ENCODE peak calls at places on chromosomes 1 and 21, in six cellular contexts. O, N, E, X, V and F are unnamed samples.

GRCh38 chr21:45410151-45410864 is 5.3 kb downstream of the COL18A1 start:
- DNase-seq in O (no peak), N (no peak), E (peak), X (no peak), V (no peak), F (no peak)

GRCh38 chr1:157410457-157410856 is 141.9 kb downstream of the FCRL5 start:
- DNase-seq in O (no peak), N (no peak), E (no peak), X (no peak), V (no peak), F (no peak)

GRCh38 chr21:36980280-36981048 is 14.0 kb upstream of the HLCS start:
- DNase-seq in O (no peak), N (no peak), E (peak), X (no peak), V (no peak), F (peak)

GRCh38 chr1:207058878-207059867 is 6.1 kb downstream of the PFKFB2 start:
- DNase-seq in O (no peak), N (no peak), E (peak), X (no peak), V (no peak), F (no peak)

GRCh38 chr1:227785812-227786608 is 29.5 kb upstream of the PRSS38 start:
- DNase-seq in O (no peak), N (no peak), E (no peak), X (no peak), V (no peak), F (peak)

GRCh38 chr21:43686811-43687565 is 27.6 kb downstream of the RRP1B start:
- DNase-seq in O (no peak), N (no peak), E (no peak), X (no peak), V (no peak), F (no peak)

GRCh38 chr1:119582801-119583200 is 65.3 kb downstream of the ZNF697 start:
- DNase-seq in O (peak), N (peak), E (peak), X (no peak), V (peak), F (peak)

GRCh38 chr21:26597981-26598380 is 24.9 kb upstream of the CYYR1 start:
- DNase-seq in O (no peak), N (no peak), E (no peak), X (no peak), V (no peak), F (no peak)

GRCh38 chr1:175415133-175415712 is 222.6 kb upstream of the KIAA0040 start:
- DNase-seq in O (no peak), N (no peak), E (no peak), X (no peak), V (no peak), F (no peak)

GRCh38 chr1:174242856-174243255 is 83.5 kb downstream of the RABGAP1L start:
- DNase-seq in O (no peak), N (no peak), E (no peak), X (no peak), V (no peak), F (no peak)

GRCh38 chr1:55507578-55507931 is 292.4 kb upstream of the USP24 start:
- DNase-seq in O (no peak), N (no peak), E (no peak), X (no peak), V (no peak), F (no peak)

GRCh38 chr1:115099693-115100050 is 10.4 kb upstream of the TSPAN2 start:
- DNase-seq in O (no peak), N (no peak), E (no peak), X (no peak), V (no peak), F (no peak)

GRCh38 chr1:163085904-163086268 is 16.7 kb downstream of the RGS4 start:
- DNase-seq in O (no peak), N (no peak), E (no peak), X (no peak), V (no peak), F (no peak)

DNA sequence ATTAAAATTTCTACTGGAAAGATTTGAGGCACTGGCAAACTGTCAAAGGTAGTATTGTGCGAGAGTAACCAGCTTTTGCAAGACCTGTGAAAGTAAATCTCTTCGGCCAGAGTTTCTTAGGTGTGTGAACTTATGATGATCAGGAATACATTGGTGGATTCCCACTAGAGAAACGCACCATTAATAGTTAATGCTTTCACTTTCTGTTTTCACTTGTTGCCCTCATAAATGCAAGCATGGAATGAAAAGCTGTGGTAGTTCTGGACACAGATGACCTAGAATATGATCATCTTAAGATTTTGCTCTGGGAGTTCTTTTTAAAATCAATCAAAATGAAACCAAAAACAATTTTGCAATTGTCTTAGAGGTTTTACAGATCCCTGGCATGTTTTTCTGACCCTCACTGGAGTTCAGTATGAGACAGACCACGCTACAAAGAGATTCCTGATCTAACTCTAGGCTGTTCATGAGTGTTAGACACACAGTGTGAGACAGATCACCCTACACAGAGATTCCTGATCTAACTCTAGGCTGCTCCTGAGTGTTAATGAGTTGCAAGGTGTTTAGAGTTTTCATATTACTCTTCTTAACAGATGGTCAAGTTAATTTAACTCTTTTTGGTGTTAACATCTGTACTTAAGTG is 98.8 kb downstream of the SDCCAG8 start:
- DNase-seq in O (no peak), N (no peak), E (no peak), X (no peak), V (peak), F (no peak)
- H3K4me3 ChIP-seq in O (no peak), N (no peak), E (no peak), X (no peak), V (no peak), F (no peak)

GRCh38 chr1:22711071-22711470 is 432 bp downstream of the EPHB2 start:
- DNase-seq in O (peak), N (no peak), E (no peak), X (no peak), V (no peak), F (no peak)

GRCh38 chr1:22710688-22711024 is at the start of gene EPHB2:
- DNase-seq in O (peak), N (no peak), E (no peak), X (no peak), V (no peak), F (peak)

GRCh38 chr1:22714455-22714854 is 3.8 kb downstream of the EPHB2 start:
- DNase-seq in O (no peak), N (no peak), E (no peak), X (no peak), V (no peak), F (no peak)

GRCh38 chr1:22711591-22712501 is 1.2 kb downstream of the EPHB2 start:
- DNase-seq in O (peak), N (no peak), E (no peak), X (no peak), V (peak), F (no peak)

DNA sequence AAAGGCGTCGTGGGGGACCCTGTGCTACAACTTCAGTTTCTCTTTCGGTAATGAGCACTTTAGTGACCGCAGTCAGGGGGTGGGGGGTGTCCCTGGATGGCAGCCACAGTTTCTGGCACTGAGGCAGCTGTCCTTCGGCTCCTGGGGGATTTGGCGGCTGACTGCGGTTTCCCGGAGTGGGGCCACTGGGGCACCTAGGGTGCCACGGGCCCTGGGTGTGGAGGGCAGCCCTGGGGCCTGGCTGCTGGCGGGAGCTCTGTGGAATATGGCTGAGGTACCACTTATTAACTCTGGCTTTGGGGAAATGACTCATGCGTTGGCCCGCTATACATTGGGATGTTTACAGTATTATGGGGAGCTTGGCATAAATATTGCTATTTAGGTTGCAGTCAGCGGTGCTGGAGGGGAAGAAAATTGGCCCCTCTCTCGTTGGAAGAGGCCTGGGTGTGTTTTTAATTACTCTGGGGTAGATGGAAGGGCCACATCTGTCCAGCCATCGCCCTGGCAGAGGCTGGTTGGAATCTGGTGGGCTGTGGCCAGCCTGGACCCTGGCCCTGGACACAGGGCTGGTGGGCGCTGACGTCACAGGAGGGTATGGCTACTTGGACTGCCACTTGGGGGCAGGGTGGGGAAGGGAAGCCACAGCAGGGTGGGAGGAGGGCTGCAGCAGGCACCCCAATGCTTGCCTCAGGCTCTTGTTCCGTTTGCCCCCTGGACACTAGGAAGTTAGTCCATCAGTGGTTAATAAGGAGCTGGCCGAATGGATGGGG is 2.0 kb downstream of the EPHB2 start:
- DNase-seq in O (peak), N (no peak), E (no peak), X (no peak), V (peak), F (no peak)
- H3K4me3 ChIP-seq in O (peak), N (peak), E (peak), X (no peak), V (peak), F (no peak)

GRCh38 chr1:31936278-31936965 is 1.7 kb downstream of the PTP4A2 start:
- DNase-seq in O (no peak), N (no peak), E (no peak), X (no peak), V (no peak), F (no peak)

GRCh38 chr1:31936966-31937299 is 1.2 kb downstream of the PTP4A2 start:
- DNase-seq in O (no peak), N (no peak), E (no peak), X (no peak), V (no peak), F (no peak)

GRCh38 chr1:31934706-31935629 is 3.2 kb downstream of the PTP4A2 start:
- DNase-seq in O (no peak), N (no peak), E (no peak), X (no peak), V (peak), F (no peak)

GRCh38 chr1:31932491-31933316 is 5.5 kb downstream of the PTP4A2 start:
- DNase-seq in O (no peak), N (no peak), E (no peak), X (no peak), V (no peak), F (no peak)

DNA sequence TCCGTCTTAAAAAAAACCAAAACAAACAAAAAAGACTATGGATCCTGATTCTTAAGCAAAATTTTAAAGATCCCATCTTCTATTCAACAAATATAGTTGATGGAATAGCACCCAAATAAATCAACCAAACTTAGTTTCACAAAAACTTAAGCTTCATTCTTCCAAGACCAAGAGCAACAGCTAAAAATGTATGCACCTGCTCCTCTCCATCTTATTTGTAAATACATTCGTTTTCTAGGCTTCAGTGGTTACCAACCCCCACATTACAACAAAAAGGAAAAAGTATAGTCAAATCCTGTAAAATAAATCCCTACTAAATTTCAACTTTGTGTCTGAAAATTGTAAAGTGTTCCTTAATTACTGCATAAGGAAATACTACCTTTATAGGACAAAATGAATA is 3.9 kb downstream of the PTP4A2 start:
- DNase-seq in O (no peak), N (no peak), E (no peak), X (no peak), V (no peak), F (no peak)
- H3K4me3 ChIP-seq in O (peak), N (peak), E (no peak), X (peak), V (no peak), F (no peak)

GRCh38 chr1:151157067-151157531 is 650 bp downstream of the TNFAIP8L2 start:
- DNase-seq in O (no peak), N (no peak), E (no peak), X (peak), V (no peak), F (no peak)
- H3K4me3 ChIP-seq in O (no peak), N (no peak), E (no peak), X (peak), V (no peak), F (no peak)

DNA sequence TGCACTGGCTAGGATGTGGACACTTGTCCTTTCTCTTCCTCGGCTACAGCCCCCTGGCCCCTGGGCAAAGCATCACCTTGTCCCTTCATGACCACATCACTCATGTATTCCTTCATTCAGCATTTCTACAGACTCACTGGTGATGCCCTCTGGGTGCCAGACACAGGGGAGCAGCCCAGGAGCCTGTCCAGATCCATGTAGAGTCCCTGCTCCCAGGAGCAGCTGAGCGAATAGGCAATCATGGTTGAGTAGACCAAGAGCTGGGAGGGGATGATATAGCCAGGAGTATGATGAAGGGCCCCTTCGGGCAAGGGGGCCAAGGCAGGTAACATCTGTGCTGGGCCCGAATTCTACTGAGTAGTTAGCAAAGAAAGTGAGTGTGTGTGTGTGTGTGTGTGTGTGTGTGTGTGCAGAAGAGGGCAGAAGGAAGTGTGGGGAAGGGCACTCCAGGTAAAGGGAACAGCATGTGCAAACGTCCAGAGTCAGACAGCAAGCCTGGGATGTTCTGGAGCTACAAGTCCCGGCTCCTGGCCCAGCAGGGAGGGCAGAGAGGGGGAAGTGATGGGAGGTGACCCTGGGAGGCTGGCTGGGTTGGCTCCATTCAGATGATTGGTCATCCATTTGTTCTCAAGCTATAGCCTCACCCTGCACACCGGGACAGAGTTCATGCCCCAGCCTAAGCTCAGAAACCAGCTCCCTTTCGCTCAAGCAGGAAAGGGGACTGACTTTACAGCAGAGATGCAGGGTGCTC is 21.0 kb upstream of the PIK3CD start:
- DNase-seq in O (no peak), N (no peak), E (no peak), X (no peak), V (no peak), F (no peak)
- H3K4me3 ChIP-seq in O (no peak), N (no peak), E (no peak), X (peak), V (no peak), F (no peak)

GRCh38 chr1:161364332-161364731 is 3.3 kb downstream of the CFAP126 start:
- DNase-seq in O (no peak), N (no peak), E (no peak), X (no peak), V (no peak), F (no peak)
- H3K4me3 ChIP-seq in O (no peak), N (no peak), E (no peak), X (no peak), V (no peak), F (no peak)

DNA sequence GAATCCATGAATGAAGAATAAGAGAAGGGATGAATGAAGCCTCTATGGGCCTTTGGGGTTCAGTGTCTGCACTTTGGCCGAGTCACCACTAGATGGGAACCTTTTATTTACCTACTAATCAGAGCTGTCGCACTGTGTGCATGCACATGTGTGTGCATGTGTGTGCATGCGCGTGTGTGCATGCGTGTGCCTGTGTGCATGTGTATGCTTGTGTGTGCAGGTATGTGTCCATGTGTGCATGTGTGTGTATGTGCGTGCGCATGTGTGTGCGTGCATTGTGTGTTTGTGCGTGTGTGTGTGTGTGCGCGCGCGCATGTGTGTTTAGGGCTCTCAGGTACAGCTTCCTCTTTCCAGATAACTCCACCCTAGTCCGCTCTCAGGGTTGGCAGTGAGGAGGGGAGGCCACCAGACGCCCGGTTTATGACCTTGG is 20.4 kb upstream of the UBXN10 start:
- DNase-seq in O (no peak), N (no peak), E (no peak), X (no peak), V (peak), F (no peak)
- H3K4me3 ChIP-seq in O (no peak), N (no peak), E (no peak), X (no peak), V (no peak), F (no peak)